ENCODE peak calls at places on chromosomes 12 and 14, in seven cellular contexts. T, Q, X, G, O, W and J are unnamed samples.

GRCh38 chr12:113174461-113175384 is 10.6 kb downstream of the DDX54 start:
- DNase-seq in T (peak; percentile 28), X (peak; percentile 65), G (peak; percentile 80), Q (peak; percentile 89), O (peak; percentile 78), W (no peak), J (peak; percentile 67)

GRCh38 chr12:28089363-28089762 is 100.9 kb upstream of the CCDC91 start:
- DNase-seq in G (no peak), O (peak; percentile 51), T (no peak), Q (peak; percentile 50), X (peak; percentile 40), W (no peak), J (peak; percentile 27)

GRCh38 chr14:72962829-72963312 is 36.6 kb downstream of the DCAF4 start:
- DNase-seq in T (no peak), G (no peak), W (peak; percentile 92), O (peak; percentile 79), X (peak; percentile 87), Q (peak; percentile 91), J (peak; percentile 44)

GRCh38 chr14:91417983-91418386 is 365 bp upstream of the CCDC88C start:
- DNase-seq in X (peak; percentile 45), G (peak; percentile 78), O (peak; percentile 61), T (peak; percentile 58), Q (peak; percentile 63), W (peak; percentile 32), J (peak; percentile 82)

GRCh38 chr12:26863515-26863914 is 30.5 kb upstream of the ITPR2 start:
- DNase-seq in T (peak; percentile 37), O (peak; percentile 43), Q (peak; percentile 28), X (peak; percentile 32), G (no peak), W (peak; percentile 23), J (peak; percentile 12)

GRCh38 chr12:65998536-65999530 is 131.7 kb downstream of the LLPH start:
- DNase-seq in Q (no peak), W (no peak), X (no peak), O (no peak), G (no peak), T (no peak), J (no peak)

GRCh38 chr14:44404599-44405349 is 102.3 kb downstream of the FSCB start:
- DNase-seq in X (no peak), T (no peak), O (no peak), W (no peak), G (no peak), Q (no peak), J (no peak)

GRCh38 chr14:105216490-105217247 is 31.7 kb upstream of the BTBD6 start:
- DNase-seq in Q (no peak), X (no peak), O (no peak), W (no peak), G (no peak), T (no peak), J (no peak)

GRCh38 chr14:104112113-104112505 is 26.3 kb upstream of the KIF26A start:
- DNase-seq in G (no peak), X (no peak), T (no peak), Q (no peak), W (no peak), O (no peak), J (no peak)

GRCh38 chr12:69966409-69966808 is 141.4 kb downstream of the MYRFL start:
- DNase-seq in X (peak; percentile 90), O (no peak), T (no peak), W (peak; percentile 65), G (peak; percentile 16), Q (peak; percentile 95), J (no peak)

GRCh38 chr14:91985008-91985407 is 37.5 kb upstream of the FBLN5 start:
- DNase-seq in Q (peak; percentile 13), T (no peak), W (no peak), G (no peak), O (no peak), X (peak; percentile 74), J (no peak)

GRCh38 chr12:95601626-95602025 is 50.4 kb upstream of the USP44 start:
- DNase-seq in O (no peak), Q (peak; percentile 89), X (peak; percentile 74), T (no peak), W (no peak), G (no peak), J (no peak)

GRCh38 chr12:122382919-122383350 is 39.5 kb downstream of the CLIP1 start:
- DNase-seq in T (no peak), Q (no peak), X (no peak), O (no peak), G (no peak), W (no peak), J (no peak)

GRCh38 chr14:50501642-50502041 is 30.7 kb downstream of the MAP4K5 start:
- DNase-seq in O (no peak), Q (peak; percentile 89), G (no peak), X (peak; percentile 84), T (no peak), W (no peak), J (no peak)

GRCh38 chr12:71710276-71711125 is 24.6 kb downstream of the TMEM19 start:
- DNase-seq in W (peak; percentile 92), G (peak; percentile 64), X (peak; percentile 92), T (no peak), Q (peak; percentile 96), O (no peak), J (no peak)

DNA sequence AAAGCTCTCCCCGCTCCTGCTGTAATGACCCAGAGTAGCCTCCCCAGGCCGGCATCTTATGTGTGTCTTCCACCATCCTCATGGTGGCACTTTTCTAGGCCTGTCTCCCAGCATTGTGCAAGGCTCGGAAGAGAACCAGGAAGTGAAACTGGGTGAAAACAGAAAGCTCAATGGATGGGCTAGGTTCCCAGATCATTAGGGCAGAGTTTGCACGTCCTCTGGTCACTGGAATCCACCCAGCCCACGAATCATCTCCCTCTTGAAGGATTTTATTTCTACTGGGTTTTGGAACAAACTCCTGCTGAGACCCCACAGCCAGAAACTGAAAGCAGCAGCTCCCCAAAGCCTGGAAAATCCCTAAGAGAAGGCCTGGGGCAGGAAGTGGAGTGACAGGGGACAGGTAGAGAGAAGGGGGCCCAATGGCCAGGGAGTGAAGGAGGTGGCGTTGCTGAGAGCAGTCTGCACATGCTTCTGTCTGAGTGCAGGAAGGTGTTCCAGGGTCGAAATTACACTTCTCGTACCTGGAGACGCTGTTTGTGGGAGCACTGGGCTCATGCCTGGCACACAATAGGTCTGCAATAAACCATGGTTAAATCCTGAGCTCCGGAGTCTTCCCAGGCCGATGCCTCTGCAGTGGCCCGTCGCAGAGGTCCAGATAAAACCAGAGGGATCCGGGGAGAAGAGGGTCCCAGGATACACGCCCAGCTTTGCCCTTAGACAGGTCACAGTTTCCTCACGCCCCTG is 15.6 kb downstream of the ACVRL1 start:
- DNase-seq in G (no peak), X (peak; percentile 80), T (no peak), O (peak; percentile 26), Q (peak; percentile 35), W (no peak), J (no peak)
- TF ChIP-seq EZH2 in G (no peak), X (no peak), T (no peak), O (no peak), Q (no peak), W (no peak), J (no peak)

GRCh38 chr12:6462234-6462995 is 8.1 kb downstream of the VAMP1 start:
- DNase-seq in O (no peak), W (no peak), G (no peak), Q (no peak), X (no peak), T (no peak), J (no peak)
- H3K4me2 ChIP-seq in O (no peak overlapping the region), W (no peak overlapping the region), G (no peak overlapping the region), Q (no peak overlapping the region), X (no peak overlapping the region), T (peak overlapping the region; percentile 91), J (no peak overlapping the region)

GRCh38 chr12:5873341-5873919 is 71.6 kb downstream of the ANO2 start:
- DNase-seq in O (peak; percentile 39), Q (no peak), G (no peak), X (no peak), W (no peak), T (no peak), J (peak; percentile 46)
- TF ChIP-seq EZH2phosphoT487 in O (no peak), Q (no peak), G (no peak), X (no peak), W (no peak), T (no peak), J (no peak)

GRCh38 chr12:45050331-45050750 is 558 bp downstream of the DBX2 start:
- DNase-seq in G (no peak), O (peak; percentile 73), Q (no peak), W (no peak), T (no peak), X (no peak), J (peak; percentile 60)
- TF ChIP-seq EZH2 in G (no peak), O (no peak), Q (no peak), W (no peak), T (no peak), X (no peak), J (peak; percentile 87)

GRCh38 chr12:123967121-123967586 is 5.5 kb downstream of the CCDC92 start:
- DNase-seq in W (no peak), O (no peak), T (no peak), Q (no peak), G (no peak), X (no peak), J (no peak)

GRCh38 chr12:123973552-123974341 is 732 bp downstream of the ZNF664 start:
- DNase-seq in X (peak; percentile 56), G (peak; percentile 67), W (no peak), Q (peak; percentile 53), T (no peak), O (peak; percentile 70), J (peak; percentile 73)

GRCh38 chr12:123971770-123972447 is 722 bp downstream of the CCDC92 start:
- DNase-seq in G (peak; percentile 64), T (peak; percentile 44), W (no peak), Q (peak; percentile 72), O (peak; percentile 98), X (peak; percentile 76), J (peak; percentile 79)

GRCh38 chr12:123972448-123973401 is at the start of the genes CCDC92 and ZNF664:
- DNase-seq in W (peak; percentile 83), T (peak; percentile 85), Q (peak; percentile 96), O (peak; percentile 93), G (peak; percentile 98), X (peak; percentile 93), J (peak; percentile 99)

DNA sequence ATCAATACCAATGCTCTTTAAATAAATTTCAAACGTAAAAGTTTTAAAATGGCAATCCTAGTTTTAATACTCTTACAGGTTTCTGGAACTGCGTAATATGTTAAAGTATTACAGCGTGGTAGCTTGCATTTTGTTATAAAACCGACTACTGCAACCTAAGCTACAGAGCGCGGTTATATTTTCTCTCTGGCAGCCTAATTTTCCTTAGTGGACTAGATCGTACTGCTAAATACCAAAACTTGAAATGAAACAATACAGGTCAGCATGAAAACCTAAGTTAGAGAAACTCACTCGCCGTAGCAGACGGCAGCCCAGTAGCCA is 1.2 kb downstream of the CCDC92 start:
- DNase-seq in O (no peak), X (no peak), G (no peak), T (no peak), W (no peak), Q (no peak), J (no peak)
- H3K4me2 ChIP-seq in O (peak overlapping the region; percentile 79), X (peak overlapping the region; percentile 97), G (peak overlapping the region; percentile 82), T (peak overlapping the region; percentile 70), W (peak overlapping the region; percentile 84), Q (peak overlapping the region; percentile 85), J (peak overlapping the region; percentile 93)